ENCODE peak calls at places on chromosomes 12 and 14, in ten cellular contexts. Z, D, A, P, N, O, U, M, T and C are unnamed samples.
A peak's percentile ranks its signal among the peaks of the same experiment; 100 is the strongest.

GRCh38 chr14:69129264-69129880 is 23.5 kb downstream of the DCAF5 start:
- DNase-seq in Z (peak; percentile 91), D (peak; percentile 50), A (no peak), P (peak; percentile 59), N (peak; percentile 91), O (peak; percentile 74), U (peak; percentile 67), M (peak; percentile 63), T (peak; percentile 70), C (peak; percentile 75)

GRCh38 chr12:1630081-1630826 is 1.2 kb downstream of the WNT5B start:
- DNase-seq in Z (peak; percentile 45), D (peak; percentile 78), A (peak; percentile 73), P (peak; percentile 56), N (peak; percentile 69), O (no peak), U (no peak), M (no peak), T (peak; percentile 59), C (no peak)

GRCh38 chr14:92945959-92946846 is 23.3 kb downstream of the CHGA start:
- DNase-seq in Z (no peak), D (peak; percentile 89), A (peak; percentile 70), P (peak; percentile 50), N (no peak), O (no peak), U (peak; percentile 48), M (peak; percentile 19), T (peak; percentile 88), C (peak; percentile 68)

GRCh38 chr14:31902915-31903646 is 174.0 kb upstream of the ARHGAP5 start:
- DNase-seq in Z (no peak), D (no peak), A (no peak), P (no peak), N (no peak), O (no peak), U (no peak), M (no peak), T (no peak), C (no peak)

GRCh38 chr14:71621276-71621675 is 311.0 kb upstream of the RGS6 start:
- DNase-seq in Z (no peak), D (no peak), A (no peak), P (no peak), N (no peak), O (no peak), U (peak; percentile 69), M (no peak), T (no peak), C (no peak)

GRCh38 chr12:52798671-52799497 is 3.0 kb upstream of the KRT3 start:
- DNase-seq in Z (no peak), D (no peak), A (no peak), P (no peak), N (no peak), O (no peak), U (peak; percentile 74), M (no peak), T (no peak), C (peak; percentile 90)

GRCh38 chr14:22561661-22562579 is 27.1 kb downstream of the DAD1 start:
- DNase-seq in Z (peak; percentile 74), D (no peak), A (no peak), P (no peak), N (no peak), O (peak; percentile 77), U (no peak), M (no peak), T (peak; percentile 46), C (no peak)

GRCh38 chr12:98438826-98439225 is 76.6 kb upstream of the TMPO start:
- DNase-seq in Z (peak; percentile 53), D (no peak), A (no peak), P (no peak), N (no peak), O (no peak), U (no peak), M (no peak), T (no peak), C (no peak)

GRCh38 chr12:19739195-19739776 is 300.0 kb downstream of the AEBP2 start:
- DNase-seq in Z (peak; percentile 81), D (no peak), A (no peak), P (no peak), N (peak; percentile 61), O (no peak), U (peak; percentile 33), M (peak; percentile 87), T (peak; percentile 16), C (peak; percentile 52)

GRCh38 chr12:26989873-26990272 is 24.3 kb downstream of the TM7SF3 start:
- DNase-seq in Z (no peak), D (no peak), A (no peak), P (no peak), N (no peak), O (no peak), U (no peak), M (no peak), T (no peak), C (no peak)
- H3K36me3 ChIP-seq in Z (peaks cover 3% of the 10 kb centered on the region), D (no peaks in the 10 kb centered on the region), A (peaks cover 3% of the 10 kb centered on the region), P (peaks cover 4% of the 10 kb centered on the region), N (no peaks in the 10 kb centered on the region), O (peaks cover 36% of the 10 kb centered on the region), U (peaks cover 45% of the 10 kb centered on the region), M (no peaks in the 10 kb centered on the region), T (peaks cover 11% of the 10 kb centered on the region), C (peaks cover 16% of the 10 kb centered on the region)

GRCh38 chr12:51174501-51174900 is 1.6 kb upstream of the TFCP2 start:
- DNase-seq in Z (no peak), D (no peak), A (no peak), P (no peak), N (no peak), O (no peak), U (no peak), M (no peak), T (no peak), C (no peak)

GRCh38 chr12:51177897-51178296 is 5.0 kb upstream of the TFCP2 start:
- DNase-seq in Z (no peak), D (no peak), A (no peak), P (no peak), N (no peak), O (no peak), U (no peak), M (no peak), T (no peak), C (no peak)

GRCh38 chr12:51171884-51172514 is 936 bp downstream of the TFCP2 start:
- DNase-seq in Z (peak; percentile 11), D (no peak), A (no peak), P (no peak), N (peak; percentile 55), O (no peak), U (peak; percentile 25), M (peak; percentile 12), T (peak; percentile 24), C (peak; percentile 29)

DNA sequence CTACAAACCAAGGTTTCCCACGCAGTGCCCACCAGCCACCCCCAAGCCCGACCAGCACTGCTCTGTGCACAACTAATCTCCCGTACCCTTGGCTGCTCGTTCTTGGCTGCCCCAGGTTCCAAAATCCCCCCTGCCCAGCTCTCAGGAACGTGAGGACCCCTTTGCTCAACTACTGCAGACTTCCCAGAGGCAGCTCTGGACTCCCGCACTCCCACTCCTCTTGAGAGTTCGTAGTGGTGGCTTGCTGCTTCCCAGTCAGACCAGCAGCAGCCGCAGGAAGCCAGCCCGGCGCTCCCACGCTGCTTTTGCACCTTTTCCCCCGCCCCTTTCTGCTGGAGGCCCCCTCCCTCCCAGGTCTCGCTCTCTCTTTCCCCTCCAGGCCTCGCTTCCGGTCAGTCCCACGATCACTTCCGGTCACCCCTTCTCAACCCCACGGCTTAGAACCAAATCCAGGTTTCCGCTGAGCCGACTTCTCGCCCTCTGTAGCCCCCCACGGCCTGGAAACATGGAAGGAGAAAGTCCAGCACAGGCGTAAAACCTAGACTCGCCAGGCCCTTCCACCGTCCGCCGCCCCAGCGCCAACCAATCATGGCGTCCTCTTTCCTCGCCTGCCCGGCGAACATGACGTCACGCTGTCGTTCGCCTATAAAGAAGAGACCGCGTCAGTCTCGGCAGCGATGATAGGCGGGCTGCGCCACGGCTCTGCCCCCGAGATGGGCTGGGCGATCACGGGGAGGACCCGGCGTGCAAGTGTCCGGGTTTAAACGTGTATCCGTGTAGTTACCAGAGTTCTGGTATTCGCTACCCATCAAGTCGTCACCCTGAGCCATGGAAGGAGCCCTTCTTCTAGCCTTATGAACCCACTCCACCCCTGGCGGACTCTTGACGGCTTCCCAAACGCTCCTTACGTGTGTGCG is at the start of gene TFCP2:
- DNase-seq in Z (peak; percentile 97), D (peak; percentile 97), A (peak; percentile 98), P (peak; percentile 97), N (peak; percentile 97), O (peak; percentile 98), U (peak; percentile 93), M (peak; percentile 94), T (peak; percentile 97), C (peak; percentile 88)
- TF ChIP-seq CTCF in Z (no peak), D (no peak), A (no peak), P (no peak), N (no peak), O (no peak), U (no peak), M (no peak), T (no peak), C (no peak)

GRCh38 chr12:89648211-89648930 is 60.3 kb downstream of the ATP2B1 start:
- DNase-seq in Z (no peak), D (no peak), A (peak; percentile 46), P (no peak), N (peak; percentile 58), O (no peak), U (no peak), M (no peak), T (no peak), C (peak; percentile 43)

GRCh38 chr12:89645434-89645833 is 63.2 kb downstream of the ATP2B1 start:
- DNase-seq in Z (no peak), D (no peak), A (no peak), P (no peak), N (no peak), O (no peak), U (no peak), M (no peak), T (no peak), C (no peak)

GRCh38 chr12:89642959-89643358 is 65.7 kb downstream of the ATP2B1 start:
- DNase-seq in Z (no peak), D (no peak), A (no peak), P (no peak), N (no peak), O (no peak), U (no peak), M (no peak), T (no peak), C (no peak)
- H3K36me3 ChIP-seq in Z (no peaks in the 10 kb centered on the region), D (no peaks in the 10 kb centered on the region), A (peaks cover 4% of the 10 kb centered on the region), P (no peaks in the 10 kb centered on the region), N (peaks cover 10% of the 10 kb centered on the region), O (peaks cover 16% of the 10 kb centered on the region), U (peaks cover 10% of the 10 kb centered on the region), M (no peaks in the 10 kb centered on the region), T (peaks cover 7% of the 10 kb centered on the region), C (no peaks in the 10 kb centered on the region)

GRCh38 chr14:81388236-81388801 is 11.8 kb downstream of the STON2 start:
- DNase-seq in Z (no peak), D (no peak), A (no peak), P (no peak), N (peak; percentile 11), O (no peak), U (no peak), M (no peak), T (no peak), C (no peak)
- TF ChIP-seq CTCF in Z (no peak), D (no peak), A (no peak), P (no peak), N (no peak), O (no peak), U (no peak), M (no peak), T (no peak), C (no peak)